ENCODE peak calls at places on chromosomes 11 and 22, in nine cellular contexts. N, F, M, Q, R, J, A, V and U are unnamed samples.

GRCh38 chr11:108914981-108915380 is 250.1 kb downstream of the DDX10 start:
- DNase-seq in N (no peak), F (peak), M (no peak), Q (no peak), R (peak), J (no peak), A (no peak), V (no peak), U (no peak)

GRCh38 chr11:62223095-62223494 is 14.6 kb downstream of the SCGB2A1 start:
- DNase-seq in N (no peak), F (peak), M (no peak), Q (no peak), R (no peak), J (no peak), A (peak), V (no peak), U (no peak)

GRCh38 chr11:127521413-127521812 is 520.8 kb upstream of the KIRREL3 start:
- DNase-seq in N (no peak), F (no peak), M (no peak), Q (no peak), R (no peak), J (no peak), A (peak), V (no peak), U (no peak)

GRCh38 chr11:124398924-124399323 is at the start of gene OR8B3:
- DNase-seq in N (no peak), F (no peak), M (no peak), Q (no peak), R (no peak), J (no peak), A (no peak), V (no peak), U (no peak)

GRCh38 chr11:131932584-131933360 is 562.4 kb downstream of the NTM start:
- DNase-seq in N (no peak), F (no peak), M (no peak), Q (no peak), R (no peak), J (no peak), A (no peak), V (no peak), U (no peak)

GRCh38 chr11:126049159-126049558 is 13.5 kb downstream of the CDON start:
- DNase-seq in N (no peak), F (no peak), M (no peak), Q (no peak), R (no peak), J (no peak), A (no peak), V (no peak), U (no peak)

GRCh38 chr11:2579315-2580060 is 120.3 kb downstream of the KCNQ1OT1 start:
- DNase-seq in N (peak), F (no peak), M (peak), Q (no peak), R (no peak), J (no peak), A (no peak), V (peak), U (no peak)

GRCh38 chr22:19754701-19755144 is 5.9 kb upstream of the TBX1 start:
- DNase-seq in N (peak), F (no peak), M (no peak), Q (no peak), R (no peak), J (no peak), A (no peak), V (no peak), U (no peak)

GRCh38 chr11:74311352-74311926 is at the start of gene P4HA3:
- DNase-seq in N (peak), F (peak), M (peak), Q (peak), R (no peak), J (peak), A (peak), V (peak), U (peak)

GRCh38 chr22:45831394-45831793 is 145.6 kb downstream of the WNT7B start:
- DNase-seq in N (no peak), F (peak), M (no peak), Q (peak), R (no peak), J (no peak), A (peak), V (no peak), U (no peak)

GRCh38 chr22:44335903-44336803 is 23.4 kb upstream of the SHISAL1 start:
- DNase-seq in N (peak), F (no peak), M (no peak), Q (peak), R (no peak), J (no peak), A (no peak), V (no peak), U (no peak)
- TF ChIP-seq CTCF in N (no peak), F (no peak), M (no peak), Q (peak), R (no peak), J (no peak), A (no peak), V (no peak), U (no peak)

DNA sequence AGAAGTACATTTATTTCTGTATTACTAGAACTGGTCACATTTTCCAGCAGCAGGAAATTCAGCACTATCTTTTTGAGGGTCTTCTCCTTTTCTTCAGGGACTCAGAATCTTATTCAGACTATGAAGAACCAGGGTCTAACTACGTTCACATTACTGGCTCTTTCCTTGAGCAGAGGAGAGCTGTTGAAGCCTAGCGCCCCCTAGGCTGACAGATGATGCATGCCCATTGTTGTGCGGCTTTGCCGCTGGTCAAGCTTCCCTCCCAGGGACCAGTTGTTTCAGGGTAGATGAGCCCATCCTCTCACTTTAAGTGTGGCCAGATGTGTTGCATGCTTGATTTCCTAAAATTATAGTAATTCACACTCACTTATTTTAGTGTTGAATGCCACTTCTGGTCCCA is 168.2 kb upstream of the PDGFD start:
- DNase-seq in N (peak), F (peak), M (no peak), Q (no peak), R (no peak), J (peak), A (no peak), V (no peak), U (no peak)
- TF ChIP-seq CTCF in N (peak), F (peak), M (no peak), Q (peak), R (no peak), J (peak), A (peak), V (no peak), U (peak)

GRCh38 chr22:48785792-48786678 is 1041.6 kb downstream of the BRD1 start:
- DNase-seq in N (no peak), F (no peak), M (no peak), Q (no peak), R (no peak), J (no peak), A (no peak), V (no peak), U (no peak)
- TF ChIP-seq CTCF in N (no peak), F (no peak), M (no peak), Q (no peak), R (no peak), J (no peak), A (no peak), V (no peak), U (no peak)

DNA sequence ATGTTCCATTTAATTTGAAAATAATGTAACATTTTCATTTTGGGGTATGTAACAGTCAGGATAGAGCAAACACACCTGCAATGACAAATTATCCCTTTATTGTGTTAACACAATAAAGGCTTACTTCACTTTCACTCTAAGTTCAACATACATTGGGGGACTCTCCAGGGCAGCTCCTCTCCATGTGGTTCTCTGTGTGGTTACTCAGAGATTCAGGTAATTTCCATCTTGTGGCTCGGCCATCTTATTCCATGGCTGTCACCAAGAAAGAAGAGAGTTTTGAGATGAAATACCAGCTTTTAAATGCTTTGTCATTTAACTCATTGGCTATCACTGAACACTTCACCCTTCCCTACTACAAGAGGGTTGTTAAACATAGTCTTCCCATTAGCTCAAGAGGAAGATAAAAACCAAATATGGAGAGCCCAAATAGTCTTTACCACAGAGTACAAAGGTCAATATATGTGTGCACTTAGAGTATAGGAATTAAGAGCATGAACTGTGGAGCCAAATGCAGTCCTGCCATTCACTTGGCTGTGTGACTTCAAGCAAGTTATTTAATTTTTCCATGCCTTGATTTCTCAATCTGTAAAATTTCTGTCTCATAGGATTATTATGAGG is 10.6 kb upstream of the TPH1 start:
- DNase-seq in N (no peak), F (no peak), M (no peak), Q (no peak), R (no peak), J (no peak), A (no peak), V (no peak), U (no peak)
- TF ChIP-seq CTCF in N (no peak), F (no peak), M (no peak), Q (no peak), R (no peak), J (no peak), A (no peak), V (no peak), U (no peak)

GRCh38 chr11:88552377-88553029 is 215.0 kb upstream of the CTSC start:
- DNase-seq in N (peak), F (peak), M (peak), Q (peak), R (no peak), J (peak), A (no peak), V (no peak), U (no peak)
- TF ChIP-seq CTCF in N (peak), F (peak), M (peak), Q (peak), R (peak), J (peak), A (peak), V (no peak), U (peak)